ENCODE peak calls at places on chromosomes 7 and 10, in five cellular contexts. One of them, this sample, is unnamed.
A peak's percentile ranks its signal among the peaks of the same experiment; 100 is the strongest.

GRCh38 chr10:129761166-129761565 is 202.9 kb downstream of the EBF3 start:
- DNase-seq in cardiac septum: peak; percentile 43
- DNase-seq in activated naive CD8-positive, alpha-beta T cell treated with anti-CD3 and anti-CD28 coated beads, Interleukin-2, amount 50 U/mL, for 16 hours: no peak
- DNase-seq in CD8-positive, alpha-beta memory T cell: no peak
- DNase-seq in EH: no peak
- DNase-seq in this sample: no peak

GRCh38 chr10:128877936-128878335 is 589.1 kb upstream of the MGMT start:
- DNase-seq in EH: no peak
- DNase-seq in activated naive CD8-positive, alpha-beta T cell treated with anti-CD3 and anti-CD28 coated beads, Interleukin-2, amount 50 U/mL, for 16 hours: no peak
- DNase-seq in cardiac septum: no peak
- DNase-seq in CD8-positive, alpha-beta memory T cell: no peak
- DNase-seq in this sample: no peak

GRCh38 chr10:26739087-26739631 is 41.7 kb downstream of the PDSS1 start:
- DNase-seq in EH: no peak
- DNase-seq in CD8-positive, alpha-beta memory T cell: no peak
- DNase-seq in activated naive CD8-positive, alpha-beta T cell treated with anti-CD3 and anti-CD28 coated beads, Interleukin-2, amount 50 U/mL, for 16 hours: no peak
- DNase-seq in cardiac septum: no peak
- DNase-seq in this sample: no peak

GRCh38 chr7:44056681-44057080 is 8.7 kb downstream of the PGAM2 start:
- DNase-seq in activated naive CD8-positive, alpha-beta T cell treated with anti-CD3 and anti-CD28 coated beads, Interleukin-2, amount 50 U/mL, for 16 hours: no peak
- DNase-seq in CD8-positive, alpha-beta memory T cell: no peak
- DNase-seq in EH: no peak
- DNase-seq in cardiac septum: no peak
- DNase-seq in this sample: no peak

GRCh38 chr10:70270952-70271351 is 12.9 kb downstream of the NPFFR1 start:
- DNase-seq in activated naive CD8-positive, alpha-beta T cell treated with anti-CD3 and anti-CD28 coated beads, Interleukin-2, amount 50 U/mL, for 16 hours: no peak
- DNase-seq in EH: no peak
- DNase-seq in CD8-positive, alpha-beta memory T cell: no peak
- DNase-seq in cardiac septum: no peak
- DNase-seq in this sample: no peak

GRCh38 chr7:70654979-70655378 is 477.0 kb upstream of the GALNT17 start:
- DNase-seq in CD8-positive, alpha-beta memory T cell: no peak
- DNase-seq in cardiac septum: no peak
- DNase-seq in activated naive CD8-positive, alpha-beta T cell treated with anti-CD3 and anti-CD28 coated beads, Interleukin-2, amount 50 U/mL, for 16 hours: no peak
- DNase-seq in EH: no peak
- DNase-seq in this sample: no peak

GRCh38 chr7:80247144-80247543 is 112.5 kb downstream of the GNAI1 start:
- DNase-seq in cardiac septum: no peak
- DNase-seq in CD8-positive, alpha-beta memory T cell: no peak
- DNase-seq in EH: peak; percentile 83
- DNase-seq in activated naive CD8-positive, alpha-beta T cell treated with anti-CD3 and anti-CD28 coated beads, Interleukin-2, amount 50 U/mL, for 16 hours: no peak
- DNase-seq in this sample: peak; percentile 50

GRCh38 chr7:103658055-103659010 is 212.3 kb upstream of the SLC26A5 start:
- DNase-seq in activated naive CD8-positive, alpha-beta T cell treated with anti-CD3 and anti-CD28 coated beads, Interleukin-2, amount 50 U/mL, for 16 hours: no peak
- DNase-seq in cardiac septum: no peak
- DNase-seq in EH: peak; percentile 55
- DNase-seq in CD8-positive, alpha-beta memory T cell: no peak
- DNase-seq in this sample: no peak

GRCh38 chr10:62733654-62734293 is 70.7 kb upstream of the ADO start:
- DNase-seq in EH: no peak
- DNase-seq in cardiac septum: no peak
- DNase-seq in CD8-positive, alpha-beta memory T cell: peak; percentile 13
- DNase-seq in activated naive CD8-positive, alpha-beta T cell treated with anti-CD3 and anti-CD28 coated beads, Interleukin-2, amount 50 U/mL, for 16 hours: no peak
- DNase-seq in this sample: no peak

GRCh38 chr7:89023146-89023545 is 227.6 kb upstream of the TEX47 start:
- DNase-seq in cardiac septum: no peak
- DNase-seq in CD8-positive, alpha-beta memory T cell: no peak
- DNase-seq in EH: no peak
- DNase-seq in activated naive CD8-positive, alpha-beta T cell treated with anti-CD3 and anti-CD28 coated beads, Interleukin-2, amount 50 U/mL, for 16 hours: no peak
- DNase-seq in this sample: no peak

GRCh38 chr10:51445587-51445986 is 253.8 kb downstream of the CSTF2T start:
- DNase-seq in CD8-positive, alpha-beta memory T cell: no peak
- DNase-seq in EH: peak; percentile 35
- DNase-seq in cardiac septum: no peak
- DNase-seq in activated naive CD8-positive, alpha-beta T cell treated with anti-CD3 and anti-CD28 coated beads, Interleukin-2, amount 50 U/mL, for 16 hours: no peak
- DNase-seq in this sample: no peak

This sample was measured in AG08396.